ENCODE peak calls at places on chromosomes 2 and 18, in four cellular contexts. E is GM12878, D is HepG2, N is K562. K is an unnamed sample.

GRCh38 chr2:110717734-110718133 is 14.6 kb upstream of the ACOXL start:
- DNase-seq in E (no peak), D (no peak), N (no peak), K (no peak)

GRCh38 chr18:46756559-46757201 is at the start of gene ST8SIA5:
- DNase-seq in E (no peak), D (no peak), N (no peak), K (no peak)

GRCh38 chr2:170932948-170933347 is 3.9 kb downstream of the GORASP2 start:
- DNase-seq in E (no peak), D (no peak), N (no peak), K (no peak)

GRCh38 chr2:166304656-166305055 is 71.1 kb downstream of the SCN9A start:
- DNase-seq in E (no peak), D (no peak), N (no peak), K (no peak)

GRCh38 chr2:127865926-127866325 is 8.0 kb upstream of the POLR2D start:
- DNase-seq in E (no peak), D (no peak), N (no peak), K (no peak)

GRCh38 chr2:214034417-214034816 is 376.4 kb upstream of the VWC2L start:
- DNase-seq in E (no peak), D (no peak), N (no peak), K (no peak)

GRCh38 chr2:88753833-88754584 is 62.5 kb downstream of the RPIA start:
- DNase-seq in E (peak; percentile 41), D (no peak), N (no peak), K (no peak)

GRCh38 chr2:57893800-57894199 is 152.8 kb upstream of the VRK2 start:
- DNase-seq in E (no peak), D (peak; percentile 83), N (no peak), K (no peak)

GRCh38 chr2:184765048-184765881 is 166.9 kb downstream of the ZNF804A start:
- DNase-seq in E (no peak), D (no peak), N (no peak), K (no peak)

GRCh38 chr2:28624798-28625701 is 126.6 kb upstream of the PPP1CB start:
- DNase-seq in E (peak; percentile 21), D (peak; percentile 47), N (no peak), K (no peak)

GRCh38 chr2:130976591-130977237 is 116.5 kb downstream of the FAM168B start:
- DNase-seq in E (no peak), D (no peak), N (no peak), K (no peak)

GRCh38 chr2:69724540-69725159 is 17.3 kb upstream of the ANXA4 start:
- DNase-seq in E (no peak), D (peak; percentile 77), N (peak; percentile 74), K (peak; percentile 75)

GRCh38 chr2:1748176-1748740 is 3.9 kb upstream of the PXDN start:
- DNase-seq in E (no peak), D (no peak), N (no peak), K (no peak)

GRCh38 chr2:142742301-142743214 is 134.9 kb upstream of the KYNU start:
- DNase-seq in E (no peak), D (no peak), N (no peak), K (no peak)

GRCh38 chr2:211798868-211799267 is 739.7 kb downstream of the ERBB4 start:
- DNase-seq in E (no peak), D (no peak), N (no peak), K (no peak)

GRCh38 chr2:136582631-136583205 is 182.6 kb upstream of the THSD7B start:
- DNase-seq in E (no peak), D (peak; percentile 18), N (peak; percentile 30), K (peak; percentile 24)

GRCh38 chr2:128584296-128584900 is 265.7 kb upstream of the HS6ST1 start:
- DNase-seq in E (no peak), D (no peak), N (no peak), K (no peak)

GRCh38 chr2:20611077-20611843 is 39.6 kb downstream of the HS1BP3 start:
- DNase-seq in E (no peak), D (peak; percentile 100), N (peak; percentile 45), K (no peak)

GRCh38 chr2:142040554-142040953 is 90.3 kb downstream of the LRP1B start:
- DNase-seq in E (no peak), D (no peak), N (no peak), K (no peak)

GRCh38 chr18:62447652-62448051 is 75.2 kb upstream of the ZCCHC2 start:
- DNase-seq in E (no peak), D (no peak), N (no peak), K (no peak)

GRCh38 chr2:182897137-182897536 is 30.7 kb upstream of the FRZB start:
- DNase-seq in E (no peak), D (no peak), N (no peak), K (no peak)

GRCh38 chr2:216691210-216691741 is 4.1 kb downstream of the IGFBP5 start:
- DNase-seq in E (no peak), D (no peak), N (peak; percentile 29), K (peak; percentile 66)

GRCh38 chr2:164661349-164661748 is 40.1 kb upstream of the GRB14 start:
- DNase-seq in E (no peak), D (no peak), N (no peak), K (no peak)

GRCh38 chr2:39379643-39380524 is 57.2 kb downstream of the MAP4K3 start:
- DNase-seq in E (peak; percentile 31), D (peak; percentile 59), N (peak; percentile 37), K (peak; percentile 27)

GRCh38 chr2:16546128-16546754 is 119.4 kb downstream of the CYRIA start:
- DNase-seq in E (no peak), D (peak; percentile 64), N (peak; percentile 42), K (peak; percentile 32)

GRCh38 chr18:25831226-25831828 is 259.1 kb downstream of the SS18 start:
- DNase-seq in E (no peak), D (no peak), N (no peak), K (no peak)
- TF ChIP-seq FOXK2 in E (no peak), D (no peak), N (no peak), K (no peak)

DNA sequence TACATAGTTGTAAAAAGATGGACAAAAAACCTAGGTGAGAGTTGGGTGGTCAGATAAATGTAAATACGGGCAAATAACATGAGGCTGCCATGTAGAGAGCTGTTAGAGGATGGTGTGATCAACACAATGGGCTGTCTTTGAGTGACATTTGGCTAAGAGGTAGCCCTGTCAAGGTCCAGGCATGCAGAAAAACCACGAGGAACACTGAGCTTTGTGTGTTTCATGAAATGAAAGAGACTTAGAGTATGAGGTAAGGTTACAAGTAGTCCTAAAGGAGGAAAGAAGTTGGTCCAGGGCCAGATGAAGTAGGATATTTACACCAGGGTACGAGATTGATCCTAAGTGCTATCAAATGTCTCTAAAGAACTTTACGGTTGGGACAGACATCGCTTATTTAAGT is 160.9 kb downstream of the RDH14 start:
- DNase-seq in E (no peak), D (no peak), N (no peak), K (no peak)
- TF ChIP-seq BHLHE40 in E (no peak), D (no peak), N (no peak), K (no peak)

GRCh38 chr2:4415810-4416413 is 712.5 kb downstream of the DCDC2C start:
- DNase-seq in E (no peak), D (no peak), N (no peak), K (no peak)

GRCh38 chr2:4424153-4424552 is 720.8 kb downstream of the DCDC2C start:
- DNase-seq in E (no peak), D (no peak), N (no peak), K (no peak)

DNA sequence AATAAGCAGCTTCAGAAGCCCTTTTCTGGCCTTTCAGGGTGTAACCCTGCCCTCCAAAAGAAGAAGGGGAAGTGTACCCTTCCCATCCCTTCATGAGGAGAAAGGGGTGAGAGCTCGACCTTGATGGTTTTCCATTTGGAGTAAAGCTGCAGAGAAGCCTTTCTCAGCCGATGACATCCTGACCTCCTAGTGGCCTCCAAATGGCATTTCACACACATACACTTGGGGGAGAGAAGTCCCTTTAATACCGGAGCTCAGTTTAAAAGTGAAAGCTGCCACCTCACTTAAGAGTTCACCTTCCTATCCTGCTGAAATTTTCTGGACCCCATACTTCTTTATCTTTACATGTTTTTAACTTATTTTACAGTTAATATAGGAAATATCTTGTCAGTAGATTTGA is 716.7 kb downstream of the DCDC2C start:
- DNase-seq in E (no peak), D (no peak), N (no peak), K (no peak)
- TF ChIP-seq FOXK2 in E (no peak), D (no peak), N (no peak), K (no peak)

DNA sequence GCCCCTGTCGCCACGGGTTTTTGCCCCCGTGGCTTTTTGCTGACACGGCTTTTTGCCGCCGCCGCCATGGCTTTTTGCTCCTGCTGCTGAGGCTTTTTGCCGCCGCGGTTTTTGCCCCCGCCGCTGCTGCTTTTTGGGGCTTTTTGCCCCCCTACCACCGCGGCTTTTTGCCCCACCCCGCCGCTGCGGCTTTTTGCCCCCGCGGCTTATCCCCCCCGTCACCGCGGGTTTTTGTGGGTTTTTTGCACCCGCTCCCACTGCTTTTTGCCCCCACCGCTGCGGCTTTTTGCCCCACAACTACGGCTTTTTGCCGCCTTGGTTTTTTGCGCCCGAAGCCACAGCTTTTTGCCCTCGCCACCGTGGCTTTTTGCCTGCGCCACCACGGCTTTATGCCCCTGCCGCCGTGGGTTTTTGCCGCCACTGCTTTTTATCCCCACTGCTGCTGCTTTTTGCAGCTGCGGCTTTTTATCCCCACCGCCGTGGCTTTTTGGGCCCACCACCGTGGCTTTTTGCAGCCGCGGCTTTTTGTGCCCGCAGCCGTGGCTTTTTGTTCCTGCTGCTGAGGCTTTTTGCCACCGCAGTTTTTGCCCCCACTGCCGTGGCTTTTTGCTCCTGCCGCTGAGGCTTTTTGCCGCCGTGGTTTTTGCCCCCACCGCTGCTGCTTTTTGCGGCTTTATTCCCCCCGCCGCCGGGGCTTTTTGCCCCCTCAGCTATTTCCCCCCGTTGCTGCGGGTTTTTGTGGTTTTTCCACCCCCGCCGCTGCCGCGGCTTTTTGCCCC is 2798.0 kb upstream of the TEKT4 start:
- DNase-seq in E (no peak), D (no peak), N (peak; percentile 1), K (no peak)
- TF ChIP-seq BHLHE40 in E (no peak), D (no peak), N (no peak), K (no peak)

DNA sequence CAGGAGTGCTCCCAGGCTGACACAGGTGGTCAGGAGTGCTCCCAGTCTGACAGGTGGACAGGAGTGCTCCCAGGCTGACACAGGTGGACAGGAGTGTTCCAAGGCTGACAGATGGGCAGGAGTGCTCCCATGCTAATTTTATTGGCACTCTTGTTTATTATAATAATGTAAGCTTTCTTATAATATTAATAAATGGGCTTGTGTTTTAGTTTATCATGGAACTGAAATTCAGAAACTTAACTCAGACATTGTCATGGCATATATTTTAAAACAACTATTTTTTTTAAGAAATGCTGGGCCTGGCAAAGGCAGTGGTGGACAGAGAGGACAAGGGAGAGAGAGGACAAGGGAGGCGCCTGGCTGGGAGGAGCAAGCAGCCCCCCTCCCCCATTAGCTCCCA is 18.7 kb downstream of the ANO7 start:
- DNase-seq in E (no peak), D (no peak), N (no peak), K (no peak)
- TF ChIP-seq FOXK2 in E (no peak), D (no peak), N (no peak), K (no peak)

GRCh38 chr2:55487686-55488085 is 31.8 kb upstream of the CFAP36 start:
- DNase-seq in E (no peak), D (no peak), N (no peak), K (no peak)

GRCh38 chr2:55493220-55493619 is 26.3 kb upstream of the CFAP36 start:
- DNase-seq in E (no peak), D (no peak), N (no peak), K (no peak)

GRCh38 chr2:55489467-55490062 is 30.0 kb upstream of the CFAP36 start:
- DNase-seq in E (no peak), D (no peak), N (no peak), K (no peak)

GRCh38 chr2:55490554-55490953 is 29.0 kb upstream of the CFAP36 start:
- DNase-seq in E (no peak), D (peak; percentile 65), N (peak; percentile 49), K (no peak)
- TF ChIP-seq BHLHE40 in E (no peak), D (no peak), N (no peak), K (no peak)